ENCODE peak calls at places on chromosome 15, in five cellular contexts. I is cardiac muscle cell, H is astrocyte, O is CD14-positive monocyte, D is coronary artery. F is an unnamed sample.

GRCh38 chr15:88255496-88256171 is 905 bp downstream of the NTRK3 start:
- DNase-seq in O (no peak), I (peak), D (no peak), H (peak), F (peak)

GRCh38 chr15:67185621-67186225 is 68.7 kb downstream of the AAGAB start:
- DNase-seq in D (no peak), O (no peak), I (peak), H (peak), F (peak)

GRCh38 chr15:27232876-27233275 is 261.9 kb downstream of the GABRG3 start:
- DNase-seq in H (no peak), I (no peak), D (no peak), O (no peak), F (no peak)

GRCh38 chr15:86076468-86076867 is 3.2 kb upstream of the AGBL1 start:
- DNase-seq in O (no peak), D (no peak), I (no peak), H (no peak), F (no peak)

GRCh38 chr15:48389701-48390143 is 58.5 kb downstream of the DUT start:
- DNase-seq in H (peak), D (no peak), I (peak), O (no peak), F (peak)

GRCh38 chr15:37902126-37902525 is 32.3 kb upstream of the TMCO5A start:
- DNase-seq in I (no peak), D (no peak), O (no peak), H (no peak), F (no peak)

GRCh38 chr15:89112341-89112971 is 24.2 kb downstream of the ABHD2 start:
- DNase-seq in I (peak), D (no peak), H (peak), O (no peak), F (peak)

GRCh38 chr15:25738171-25738792 is 124.8 kb downstream of the ATP10A start:
- DNase-seq in O (no peak), D (no peak), I (peak), H (peak), F (peak)

GRCh38 chr15:24898715-24899278 is 56.0 kb upstream of the SNRPN start:
- DNase-seq in I (no peak), O (no peak), H (no peak), D (no peak), F (no peak)

GRCh38 chr15:96408591-96409183 is 78.2 kb downstream of the NR2F2 start:
- DNase-seq in D (no peak), O (no peak), H (no peak), I (no peak), F (no peak)

GRCh38 chr15:77819841-77820728 is 187.4 kb upstream of the LINGO1 start:
- DNase-seq in H (no peak), D (no peak), I (peak), O (no peak), F (no peak)

GRCh38 chr15:40340038-40340739 is 550 bp downstream of the CCDC9B start:
- DNase-seq in H (peak), O (no peak), D (peak), I (peak), F (peak)

GRCh38 chr15:44726568-44727461 is 9.5 kb upstream of the TRIM69 start:
- DNase-seq in D (no peak), H (peak), I (peak), O (peak), F (peak)

GRCh38 chr15:39953521-39953920 is 19.6 kb downstream of the EIF2AK4 start:
- DNase-seq in D (no peak), O (no peak), H (no peak), I (no peak), F (no peak)

GRCh38 chr15:61794881-61795280 is 265.4 kb downstream of the VPS13C start:
- DNase-seq in D (no peak), H (no peak), O (no peak), I (no peak), F (no peak)

GRCh38 chr15:61659571-61660190 is 400.6 kb downstream of the VPS13C start:
- DNase-seq in I (no peak), O (no peak), D (no peak), H (no peak), F (no peak)

GRCh38 chr15:29924750-29925149 is 102.5 kb upstream of the TJP1 start:
- DNase-seq in H (peak), D (no peak), I (peak), O (no peak), F (peak)

GRCh38 chr15:39908186-39908585 is 11.9 kb downstream of the GPR176 start:
- DNase-seq in I (peak), O (no peak), D (no peak), H (peak), F (peak)

GRCh38 chr15:65901336-65901735 is 32.0 kb downstream of the RAB11A start:
- DNase-seq in D (no peak), I (no peak), O (no peak), H (no peak), F (no peak)

GRCh38 chr15:93358171-93359036 is 269.4 kb upstream of the RGMA start:
- DNase-seq in D (no peak), O (no peak), H (peak), I (no peak), F (no peak)

GRCh38 chr15:63331456-63331855 is 50.2 kb downstream of the CA12 start:
- DNase-seq in I (peak), D (no peak), O (no peak), H (peak), F (no peak)

GRCh38 chr15:73699249-73700040 is 15.3 kb downstream of the CD276 start:
- DNase-seq in H (no peak), O (no peak), D (no peak), I (no peak), F (no peak)

GRCh38 chr15:49331951-49332350 is 91.1 kb upstream of the FGF7 start:
- DNase-seq in O (no peak), I (no peak), H (peak), D (no peak), F (no peak)

GRCh38 chr15:101251830-101252820 is at the start of gene CHSY1:
- DNase-seq in D (peak), O (peak), H (peak), I (peak), F (peak)
- TF ChIP-seq CTCF in D (no peak), O (no peak), H (no peak), I (peak), F (no peak)

GRCh38 chr15:74787251-74788041 is 5.6 kb downstream of the CSK start:
- DNase-seq in D (no peak), O (peak), I (peak), H (peak), F (peak)
- TF ChIP-seq CTCF in D (no peak), O (peak), I (peak), H (peak), F (peak)

DNA sequence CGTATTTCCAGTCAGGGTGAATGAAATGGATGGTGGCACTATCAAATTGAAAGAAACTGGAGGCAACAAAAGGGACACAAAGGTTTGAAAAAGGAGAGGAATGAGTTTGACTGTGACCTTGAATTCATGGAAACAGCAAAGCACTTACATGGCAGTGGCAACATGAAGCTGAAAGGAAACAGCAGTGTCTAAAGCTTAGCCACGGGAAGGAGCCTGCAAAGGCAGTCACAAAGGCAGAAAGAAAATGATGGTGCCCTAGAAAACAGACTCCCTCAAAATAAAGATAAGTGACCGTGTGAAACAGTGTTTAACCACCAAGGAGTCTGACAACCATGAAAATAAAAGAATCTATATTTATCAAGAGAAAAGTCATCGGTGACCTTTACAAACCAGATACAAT is 51.2 kb downstream of the SLTM start:
- DNase-seq in O (no peak), H (no peak), D (no peak), I (no peak), F (no peak)
- TF ChIP-seq CTCF in O (no peak), H (no peak), D (no peak), I (no peak), F (no peak)

GRCh38 chr15:31400222-31400927 is 73.7 kb downstream of the KLF13 start:
- DNase-seq in O (no peak), H (no peak), D (no peak), I (no peak), F (no peak)

GRCh38 chr15:31399544-31400171 is 73.0 kb downstream of the KLF13 start:
- DNase-seq in D (no peak), H (no peak), I (peak), O (no peak), F (peak)

GRCh38 chr15:31397851-31398661 is 71.4 kb downstream of the KLF13 start:
- DNase-seq in I (no peak), D (no peak), O (no peak), H (no peak), F (no peak)

GRCh38 chr15:31398677-31399260 is 72.1 kb downstream of the KLF13 start:
- DNase-seq in O (no peak), D (no peak), I (peak), H (no peak), F (no peak)

DNA sequence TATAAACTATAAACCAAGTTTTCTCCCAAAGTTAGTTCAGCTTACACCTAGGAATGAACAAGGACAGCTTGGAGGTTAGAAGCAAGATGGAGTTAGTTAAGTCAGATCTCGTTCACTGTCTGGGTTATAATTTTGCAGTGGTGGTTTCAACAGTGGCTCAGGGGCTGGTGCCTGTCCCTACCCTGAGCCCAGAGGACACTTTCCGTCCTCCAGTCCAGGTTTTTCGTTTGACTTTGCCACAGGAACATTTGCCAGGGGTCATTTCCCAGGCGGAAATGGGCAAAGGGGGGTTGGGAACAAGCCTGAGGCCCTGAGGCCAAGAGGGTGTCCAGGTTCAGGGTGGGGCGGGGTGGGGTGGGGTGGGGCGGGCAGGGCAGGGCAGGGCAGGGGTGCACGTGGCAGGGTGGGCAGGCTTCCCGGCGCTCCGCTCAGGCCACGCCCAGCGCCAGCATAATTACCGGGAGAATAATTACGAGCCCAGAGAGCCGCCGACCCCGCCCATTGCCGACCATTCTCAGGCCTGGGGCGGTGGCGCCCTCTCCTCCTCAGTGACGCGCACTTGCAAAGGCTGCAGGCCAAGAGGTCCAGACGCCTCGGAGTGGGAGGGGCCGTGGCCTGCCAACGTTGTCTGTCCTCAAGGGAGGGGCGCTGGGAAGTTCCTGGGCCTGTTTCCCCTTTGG is 70.4 kb downstream of the KLF13 start:
- DNase-seq in D (peak), O (peak), I (peak), H (peak), F (peak)
- TF ChIP-seq CTCF in D (no peak), O (no peak), I (no peak), H (no peak), F (no peak)

GRCh38 chr15:70099966-70100494 is 2.3 kb upstream of the TLE3 start:
- DNase-seq in I (peak), H (no peak), D (no peak), O (no peak), F (no peak)

GRCh38 chr15:70098170-70098460 is 398 bp upstream of the TLE3 start:
- DNase-seq in D (no peak), H (no peak), I (no peak), O (no peak), F (no peak)

GRCh38 chr15:70097337-70098169 is at the start of gene TLE3:
- DNase-seq in D (peak), H (peak), I (peak), O (peak), F (peak)

GRCh38 chr15:70099167-70099965 is 1.6 kb upstream of the TLE3 start:
- DNase-seq in I (peak), H (peak), O (peak), D (peak), F (peak)

DNA sequence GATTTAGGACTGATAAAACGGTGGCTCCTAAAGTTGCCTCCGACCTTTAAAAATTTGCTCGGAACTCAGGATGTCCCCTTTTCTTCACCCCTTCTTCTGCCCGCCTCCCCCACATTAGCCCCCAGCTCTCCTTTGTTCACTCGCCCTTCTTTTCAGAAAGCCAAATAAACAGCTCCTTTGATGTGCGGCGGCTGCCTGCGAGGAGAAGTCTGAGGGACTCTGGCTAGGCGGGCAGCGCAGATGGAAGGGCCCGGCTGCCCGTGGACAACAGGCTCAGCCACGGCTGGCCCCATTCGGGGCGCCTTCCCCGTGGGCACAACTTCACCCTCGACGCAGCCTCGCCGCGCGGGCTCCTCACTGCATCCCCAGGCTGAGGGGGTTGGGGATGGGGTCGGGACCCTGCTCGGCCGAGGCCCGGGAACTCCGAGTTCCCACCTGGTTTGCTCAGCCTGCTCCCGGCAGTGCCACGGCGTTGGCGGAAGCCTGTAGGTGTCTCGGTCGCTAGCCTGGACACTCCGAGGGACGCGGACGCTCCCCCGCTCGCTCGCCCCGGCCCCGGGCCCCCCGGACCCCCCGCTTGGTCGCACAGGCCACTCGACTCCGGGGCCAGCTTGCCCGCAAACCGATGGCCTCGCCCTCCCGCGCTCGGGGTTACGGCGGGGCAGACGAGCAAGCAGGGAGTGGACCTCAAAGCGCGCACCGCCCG is 897 bp upstream of the TLE3 start:
- DNase-seq in I (peak), H (no peak), D (peak), O (no peak), F (no peak)
- TF ChIP-seq CTCF in I (no peak), H (no peak), D (no peak), O (no peak), F (no peak)